ENCODE peak calls at places on chromosomes 1 and 21, in eight cellular contexts. W is NCI-H1105; E is NCI-H345; X is CD8-positive, alpha-beta memory T cell; M is T-helper 1 cell; R is NK-92 treated with Interleukin-12 subunit alpha and Interleukin-12 subunit beta, amount 100 ng/mL, for 24 hours; K is ELR; J is HTR-8/SVneo. H is an unnamed sample.
A peak's percentile ranks its signal among the peaks of the same experiment; 100 is the strongest.

GRCh38 chr1:220544901-220545303 is 17.0 kb downstream of the MARK1 start:
- DNase-seq in W (no peak), E (no peak), X (no peak), M (no peak), R (no peak), K (no peak), J (no peak), H (no peak)

GRCh38 chr1:32014199-32014936 is 700 bp downstream of the KHDRBS1 start:
- DNase-seq in W (peak; percentile 23), E (no peak), X (peak; percentile 53), M (peak; percentile 10), R (peak; percentile 51), K (peak; percentile 62), J (peak; percentile 28), H (peak; percentile 40)

GRCh38 chr1:32681501-32681900 is 21.1 kb downstream of the SYNC start:
- DNase-seq in W (no peak), E (no peak), X (no peak), M (no peak), R (no peak), K (no peak), J (no peak), H (no peak)

GRCh38 chr1:240562111-240562590 is 49.8 kb downstream of the GREM2 start:
- DNase-seq in W (no peak), E (no peak), X (no peak), M (no peak), R (peak; percentile 9), K (peak; percentile 49), J (no peak), H (no peak)

GRCh38 chr1:210024996-210025395 is 87.0 kb downstream of the SYT14 start:
- DNase-seq in W (no peak), E (no peak), X (no peak), M (no peak), R (no peak), K (no peak), J (no peak), H (no peak)

GRCh38 chr1:9181176-9181906 is 52.4 kb upstream of the GPR157 start:
- DNase-seq in W (no peak), E (no peak), X (peak; percentile 69), M (peak; percentile 60), R (peak; percentile 45), K (peak; percentile 59), J (peak; percentile 18), H (peak; percentile 74)

GRCh38 chr1:33696311-33696710 is 167.6 kb upstream of the HMGB4 start:
- DNase-seq in W (no peak), E (no peak), X (no peak), M (no peak), R (no peak), K (no peak), J (no peak), H (no peak)

GRCh38 chr1:156214024-156214748 is 1.4 kb downstream of the PMF1 start:
- DNase-seq in W (no peak), E (peak; percentile 50), X (no peak), M (no peak), R (no peak), K (peak; percentile 77), J (no peak), H (no peak)

GRCh38 chr21:43851593-43851992 is 13.4 kb upstream of the AGPAT3 start:
- DNase-seq in W (no peak), E (no peak), X (peak; percentile 23), M (no peak), R (no peak), K (no peak), J (no peak), H (no peak)

GRCh38 chr1:158506369-158506987 is 34.5 kb downstream of the OR10R2 start:
- DNase-seq in W (peak; percentile 22), E (no peak), X (no peak), M (peak; percentile 8), R (no peak), K (peak; percentile 42), J (no peak), H (no peak)

H was measured in left ventricle myocardium inferior.